ENCODE peak calls at places on chromosomes 7 and 10, in six cellular contexts. N is A549, U is endothelial cell of umbilical vein, A is HepG2, P is GM12878, R is K562. I is an unnamed sample.

GRCh38 chr7:141649865-141650499 is 52.0 kb downstream of the DENND11 start:
- DNase-seq in R (peak), U (peak), N (peak), A (peak), P (peak), I (peak)

GRCh38 chr7:157547102-157547501 is 210.3 kb downstream of the DNAJB6 start:
- DNase-seq in A (no peak), U (no peak), P (no peak), N (no peak), R (no peak), I (no peak)

GRCh38 chr10:133306941-133307379 is 1.7 kb downstream of the TUBGCP2 start:
- DNase-seq in U (no peak), N (no peak), P (no peak), R (no peak), A (no peak), I (no peak)

GRCh38 chr10:101720606-101721230 is 25.7 kb upstream of the FBXW4 start:
- DNase-seq in R (no peak), U (no peak), A (no peak), P (no peak), N (no peak), I (no peak)

GRCh38 chr10:132374176-132374575 is 22.8 kb upstream of the PWWP2B start:
- DNase-seq in N (no peak), P (no peak), A (no peak), U (no peak), R (no peak), I (no peak)

GRCh38 chr10:119595134-119595714 is 1.5 kb downstream of the TIAL1 start:
- DNase-seq in N (peak), R (no peak), U (peak), A (peak), P (no peak), I (no peak)

GRCh38 chr10:106224676-106225075 is 939.8 kb downstream of the SORCS1 start:
- DNase-seq in N (no peak), P (no peak), R (no peak), U (no peak), A (no peak), I (no peak)

GRCh38 chr7:17989546-17989945 is 38.1 kb downstream of the PRPS1L1 start:
- DNase-seq in A (no peak), N (no peak), P (no peak), R (no peak), U (peak), I (no peak)

GRCh38 chr7:32275216-32275979 is 205.2 kb upstream of the PDE1C start:
- DNase-seq in N (no peak), P (peak), R (no peak), U (no peak), A (no peak), I (peak)

GRCh38 chr7:139808846-139809442 is 20.1 kb upstream of the TBXAS1 start:
- DNase-seq in N (no peak), R (no peak), U (no peak), P (no peak), A (no peak), I (no peak)

GRCh38 chr10:70586348-70586930 is 16.1 kb downstream of the PRF1 start:
- DNase-seq in A (no peak), P (no peak), N (no peak), U (no peak), R (no peak), I (no peak)

GRCh38 chr7:158117341-158118222 is 470.0 kb downstream of the PTPRN2 start:
- DNase-seq in A (no peak), U (no peak), R (no peak), N (no peak), P (no peak), I (no peak)

GRCh38 chr10:78802866-78803265 is 265.9 kb upstream of the ZMIZ1 start:
- DNase-seq in A (no peak), U (no peak), R (no peak), P (no peak), N (no peak), I (no peak)

GRCh38 chr10:90175161-90175681 is 473.8 kb downstream of the KIF20B start:
- DNase-seq in A (no peak), N (no peak), R (no peak), U (no peak), P (no peak), I (no peak)

GRCh38 chr10:100942229-100942628 is 27.1 kb upstream of the SEMA4G start:
- DNase-seq in P (no peak), N (no peak), A (no peak), R (no peak), U (no peak), I (no peak)

GRCh38 chr10:3347413-3348147 is 175.0 kb upstream of the PITRM1 start:
- DNase-seq in U (no peak), A (peak), N (no peak), P (no peak), R (no peak), I (no peak)

GRCh38 chr10:100728928-100729876 is 16.2 kb upstream of the PAX2 start:
- DNase-seq in A (peak), U (no peak), N (peak), P (no peak), R (peak), I (peak)

GRCh38 chr7:128427289-128427891 is 17.6 kb upstream of the IMPDH1 start:
- DNase-seq in U (peak), A (peak), P (no peak), N (peak), R (peak), I (peak)

GRCh38 chr10:4533626-4534025 is 292.4 kb upstream of the AKR1E2 start:
- DNase-seq in U (no peak), N (no peak), R (no peak), A (no peak), P (no peak), I (no peak)

GRCh38 chr10:18875480-18875879 is 173.1 kb upstream of the MALRD1 start:
- DNase-seq in N (no peak), U (no peak), R (no peak), P (no peak), A (no peak), I (no peak)

GRCh38 chr7:30931927-30932540 is 20.4 kb downstream of the AQP1 start:
- DNase-seq in R (no peak), P (no peak), A (no peak), N (no peak), U (no peak), I (no peak)

GRCh38 chr10:13707156-13707881 is 120.6 kb downstream of the PRPF18 start:
- DNase-seq in A (peak), N (peak), R (peak), U (peak), P (no peak), I (peak)

GRCh38 chr7:43616977-43617376 is 34.1 kb downstream of the STK17A start:
- DNase-seq in N (no peak), A (no peak), U (no peak), P (no peak), R (no peak), I (no peak)

GRCh38 chr7:101717986-101718746 is 89.1 kb upstream of the MYL10 start:
- DNase-seq in U (no peak), N (no peak), R (peak), P (no peak), A (peak), I (peak)

GRCh38 chr7:82257118-82257695 is 186.4 kb downstream of the CACNA2D1 start:
- DNase-seq in P (no peak), U (no peak), R (no peak), A (no peak), N (no peak), I (no peak)

GRCh38 chr10:123788981-123789380 is 102.6 kb downstream of the CPXM2 start:
- DNase-seq in R (no peak), A (no peak), N (no peak), U (no peak), P (no peak), I (no peak)

GRCh38 chr10:67936416-67936815 is 52.0 kb downstream of the SIRT1 start:
- DNase-seq in U (peak), A (no peak), P (no peak), N (no peak), R (no peak), I (no peak)

GRCh38 chr7:75738975-75739795 is 444 bp upstream of the HIP1 start:
- DNase-seq in P (peak), R (peak), N (peak), A (peak), U (peak), I (peak)
- TF ChIP-seq CTCF in P (no peak), R (no peak), N (no peak), A (peak), U (no peak), I (no peak)

GRCh38 chr10:96585726-96586418 is 940 bp downstream of the TM9SF3 start:
- DNase-seq in U (peak), N (no peak), A (no peak), R (no peak), P (no peak), I (peak)
- TF ChIP-seq POLR2A in U (no peak), N (no peak), A (no peak), R (no peak), P (no peak), I (no peak)

DNA sequence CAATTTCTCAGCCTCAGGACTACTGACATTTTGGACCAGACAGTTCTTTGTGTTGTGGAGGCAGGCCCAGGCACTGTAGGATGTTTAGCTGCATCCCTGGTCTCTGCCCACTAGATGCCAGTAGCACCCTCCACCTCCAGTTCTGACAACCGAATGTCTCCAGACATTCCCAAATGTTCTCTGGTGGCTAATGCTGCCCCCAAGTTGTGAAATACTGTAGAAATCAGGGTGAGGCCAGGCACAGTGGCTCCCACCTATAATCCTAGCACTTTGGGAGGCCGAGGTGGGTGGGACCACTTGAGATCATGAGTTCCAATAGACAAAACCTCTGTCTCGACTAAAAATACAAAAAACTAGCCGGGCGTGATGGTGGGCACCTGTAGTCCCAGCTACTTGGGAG is 18.2 kb downstream of the HNRNPF start:
- DNase-seq in R (no peak), A (peak), P (no peak), N (peak), U (peak), I (no peak)
- TF ChIP-seq MYC in R (no peak), A (no peak), P (no peak), N (no peak), U (no peak), I (no peak)

GRCh38 chr10:126504051-126504760 is 115.9 kb upstream of the ADAM12 start:
- DNase-seq in N (peak), R (peak), U (peak), A (peak), P (no peak), I (peak)
- TF ChIP-seq CTCF in N (peak), R (peak), U (peak), A (peak), P (peak), I (peak)

GRCh38 chr7:76314042-76314721 is 11.7 kb downstream of the HSPB1 start:
- DNase-seq in P (peak), R (peak), A (peak), N (peak), U (peak), I (peak)
- TF ChIP-seq POLR2A in P (no peak), R (no peak), A (no peak), N (no peak), U (no peak), I (no peak)

GRCh38 chr7:80941206-80941758 is 22.4 kb upstream of the SEMA3C start:
- DNase-seq in U (no peak), N (peak), R (no peak), P (no peak), A (no peak), I (no peak)
- TF ChIP-seq MYC in U (no peak), N (no peak), R (no peak), P (no peak), A (no peak), I (no peak)

DNA sequence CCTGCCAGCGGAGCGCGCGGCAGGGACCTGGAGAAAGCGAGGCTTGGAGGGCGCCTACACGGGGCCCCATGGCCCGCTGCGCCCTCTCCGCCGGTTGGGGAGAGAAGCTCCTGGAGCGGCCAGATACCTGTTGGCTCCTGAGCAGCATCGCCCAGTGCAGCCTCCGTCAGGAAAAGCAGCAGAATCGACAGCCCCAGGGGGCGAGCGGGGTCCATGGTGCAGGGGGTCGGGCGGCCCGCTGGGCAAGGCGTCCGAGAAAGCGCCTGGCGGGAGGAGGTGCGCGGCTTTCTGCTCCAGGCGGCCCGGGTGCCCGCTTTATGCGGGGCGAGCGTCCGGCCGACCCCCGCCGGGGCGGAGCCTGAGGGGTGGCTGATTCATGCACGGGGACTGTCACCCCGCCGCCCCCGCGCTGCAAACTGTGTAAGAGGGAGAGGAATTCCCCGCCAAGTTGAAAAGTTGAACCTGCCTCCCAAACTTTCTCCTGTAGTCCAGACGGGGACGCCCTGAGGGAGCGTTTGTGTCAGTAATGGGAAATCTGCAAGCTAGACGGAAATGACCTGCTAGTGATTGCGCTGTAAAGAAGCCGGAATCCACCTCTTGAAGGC is at the start of gene TFPI2:
- DNase-seq in P (no peak), U (peak), N (peak), R (no peak), A (peak), I (no peak)
- TF ChIP-seq CTCF in P (no peak), U (no peak), N (peak), R (no peak), A (no peak), I (no peak)